ENCODE peak calls at places on chromosome 10, in seven cellular contexts. V, E, N, I, A, W and D are unnamed samples. For H3K4me1, the result is how much of the 10 kb centered on the place peaks cover.

GRCh38 chr10:1920127-1920526 is 182.8 kb upstream of the ADARB2 start:
- DNase-seq in V (no peak), E (no peak), N (no peak), I (no peak), A (no peak), W (no peak), D (no peak)

GRCh38 chr10:36224431-36224985 is 582.4 kb upstream of the FZD8 start:
- DNase-seq in V (no peak), E (no peak), N (no peak), I (no peak), A (no peak), W (no peak), D (no peak)

GRCh38 chr10:73968101-73968515 is 29.8 kb upstream of the VCL start:
- DNase-seq in V (no peak), E (no peak), N (no peak), I (no peak), A (no peak), W (no peak), D (no peak)

GRCh38 chr10:59907537-59907917 is 1.2 kb upstream of the CCDC6 start:
- DNase-seq in V (no peak), E (no peak), N (no peak), I (no peak), A (no peak), W (no peak), D (no peak)

GRCh38 chr10:103888113-103888841 is 29.7 kb downstream of the STN1 start:
- DNase-seq in V (peak), E (peak), N (no peak), I (peak), A (peak), W (peak), D (peak)

GRCh38 chr10:58318346-58318745 is 16.5 kb upstream of the UBE2D1 start:
- DNase-seq in V (no peak), E (no peak), N (no peak), I (no peak), A (no peak), W (no peak), D (no peak)

GRCh38 chr10:3455385-3456334 is 283.1 kb upstream of the PITRM1 start:
- DNase-seq in V (no peak), E (no peak), N (no peak), I (no peak), A (no peak), W (no peak), D (no peak)

GRCh38 chr10:30583778-30584415 is 45.7 kb downstream of the LYZL2 start:
- DNase-seq in V (peak), E (peak), N (no peak), I (peak), A (peak), W (peak), D (peak)

GRCh38 chr10:97319671-97320479 is 804 bp downstream of the FRAT1 start:
- DNase-seq in V (peak), E (peak), N (peak), I (peak), A (peak), W (peak), D (peak)

GRCh38 chr10:97676770-97677581 is 10.1 kb downstream of the AVPI1 start:
- DNase-seq in V (no peak), E (peak), N (no peak), I (peak), A (no peak), W (peak), D (no peak)

GRCh38 chr10:6743291-6743849 is 163.3 kb upstream of the PRKCQ start:
- DNase-seq in V (no peak), E (no peak), N (no peak), I (no peak), A (no peak), W (no peak), D (no peak)

GRCh38 chr10:112827951-112828350 is 122.1 kb upstream of the TCF7L2 start:
- DNase-seq in V (no peak), E (no peak), N (no peak), I (no peak), A (no peak), W (no peak), D (no peak)

DNA sequence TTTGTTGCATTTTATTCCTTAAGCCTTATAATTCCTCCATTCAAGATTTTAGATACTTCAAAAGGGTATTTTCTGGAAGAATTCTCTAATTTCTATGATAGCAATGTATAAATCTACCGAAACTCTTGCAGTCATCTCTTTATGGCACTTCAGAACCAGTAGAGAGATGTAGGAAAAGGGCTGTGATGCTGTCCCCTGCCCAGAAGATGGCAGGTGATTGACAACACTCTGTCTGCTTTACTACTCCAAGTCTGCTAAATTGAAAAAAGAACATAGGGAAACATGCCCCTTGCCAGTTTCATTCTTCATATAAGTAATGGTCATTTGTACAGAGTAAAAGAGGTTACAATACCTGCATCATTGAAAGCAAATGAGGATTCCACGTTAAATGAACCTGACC is 5.1 kb downstream of the TCTN3 start:
- DNase-seq in V (no peak), E (no peak), N (no peak), I (no peak), A (no peak), W (no peak), D (no peak)
- H3K4me3 ChIP-seq in V (no peak), E (no peak), N (no peak), I (no peak), A (no peak), W (no peak), D (no peak)

GRCh38 chr10:67506083-67506756 is 189.8 kb downstream of the CTNNA3 start:
- DNase-seq in V (no peak), E (no peak), N (no peak), I (no peak), A (no peak), W (no peak), D (no peak)
- TF ChIP-seq EP300 in V (no peak), E (no peak), N (no peak), I (no peak), A (no peak), W (no peak), D (no peak)

DNA sequence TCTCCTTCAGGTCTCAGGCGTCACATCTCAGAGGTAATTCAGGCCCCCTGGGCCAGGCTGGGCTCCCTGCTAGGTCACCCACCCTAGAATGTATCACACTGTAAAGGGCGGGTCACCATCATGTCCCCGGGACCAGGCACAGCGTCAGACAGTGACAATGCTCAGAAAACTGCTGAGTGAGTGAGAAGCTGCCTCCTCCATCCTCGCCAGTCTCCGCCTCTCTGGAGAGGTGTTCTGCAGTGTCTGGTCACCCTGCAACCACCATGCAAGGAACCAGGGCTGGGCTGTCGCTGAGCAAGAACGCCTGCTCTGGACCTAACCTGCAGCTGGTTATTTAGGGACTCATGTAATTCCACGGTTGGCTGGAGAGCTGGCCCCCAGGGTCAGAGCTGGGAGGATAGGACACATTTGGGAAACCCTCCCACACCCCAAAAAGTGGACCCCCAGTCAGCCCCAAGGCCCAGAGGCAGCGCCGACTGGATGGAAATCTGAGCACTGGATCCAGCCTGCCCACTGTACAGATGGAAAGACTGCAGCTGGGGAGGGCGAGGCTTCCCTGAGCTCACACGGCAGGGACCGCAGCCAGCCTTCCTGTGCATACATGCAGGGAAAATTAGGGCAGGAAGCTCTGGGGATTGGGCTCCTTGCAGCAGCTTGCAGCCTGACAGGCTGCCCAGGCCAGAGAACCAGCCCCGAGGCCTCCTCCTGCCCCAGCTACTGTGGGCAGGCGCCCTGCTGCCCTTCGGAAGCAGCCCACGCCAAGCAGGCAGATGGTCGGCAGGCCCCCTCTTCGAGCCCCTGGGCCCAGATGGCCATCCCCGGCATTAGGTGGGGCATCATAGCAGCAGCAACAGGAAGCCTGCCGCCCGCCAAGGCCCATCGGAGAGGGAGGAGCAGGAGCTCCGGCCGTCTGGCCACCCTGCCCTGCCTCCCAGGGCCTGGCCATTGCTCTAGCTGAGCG is 105.4 kb upstream of the ZMIZ1 start:
- DNase-seq in V (no peak), E (no peak), N (no peak), I (no peak), A (no peak), W (no peak), D (no peak)
- H3K4me1 ChIP-seq in V (half or more), E (half or more), N (under half), I (under half), A (under half), W (under half), D (under half)

GRCh38 chr10:15352818-15353217 is 18.3 kb downstream of the FAM171A1 start:
- DNase-seq in V (no peak), E (no peak), N (no peak), I (no peak), A (no peak), W (no peak), D (no peak)
- H3K4me3 ChIP-seq in V (no peak), E (no peak), N (no peak), I (no peak), A (no peak), W (no peak), D (no peak)